ENCODE peak calls at places on chromosomes 5 and 9, in nine cellular contexts. One of them, this sample, is unnamed.

GRCh38 chr9:114403153-114403756 is 15.5 kb upstream of the AKNA start:
- DNase-seq in CD14-positive monocyte: no peak
- DNase-seq in HuH-7: no peak
- DNase-seq in fibroblast of mammary gland: no peak
- DNase-seq in uterus: no peak
- DNase-seq in HTR-8/SVneo: no peak
- DNase-seq in stimulated activated CD8-positive, alpha-beta memory T cell treated with anti-CD3 and anti-CD28 coated beads, Interleukin-2, amount 100 ng/mL, for 1 hour: no peak
- DNase-seq in COR-L47: no peak
- DNase-seq in KG1: no peak
- DNase-seq in this sample: no peak

GRCh38 chr9:33106372-33106771 is 29.9 kb upstream of the SMU1 start:
- DNase-seq in CD14-positive monocyte: no peak
- DNase-seq in HuH-7: no peak
- DNase-seq in fibroblast of mammary gland: no peak
- DNase-seq in uterus: no peak
- DNase-seq in HTR-8/SVneo: no peak
- DNase-seq in stimulated activated CD8-positive, alpha-beta memory T cell treated with anti-CD3 and anti-CD28 coated beads, Interleukin-2, amount 100 ng/mL, for 1 hour: no peak
- DNase-seq in COR-L47: no peak
- DNase-seq in KG1: no peak
- DNase-seq in this sample: no peak

GRCh38 chr5:133130387-133131118 is 78.7 kb downstream of the HSPA4 start:
- DNase-seq in CD14-positive monocyte: no peak
- DNase-seq in HuH-7: no peak
- DNase-seq in fibroblast of mammary gland: peak
- DNase-seq in uterus: no peak
- DNase-seq in HTR-8/SVneo: no peak
- DNase-seq in stimulated activated CD8-positive, alpha-beta memory T cell treated with anti-CD3 and anti-CD28 coated beads, Interleukin-2, amount 100 ng/mL, for 1 hour: no peak
- DNase-seq in COR-L47: no peak
- DNase-seq in KG1: no peak
- DNase-seq in this sample: no peak

GRCh38 chr9:136090768-136091581 is 4.1 kb downstream of the NACC2 start:
- DNase-seq in CD14-positive monocyte: no peak
- DNase-seq in HuH-7: no peak
- DNase-seq in fibroblast of mammary gland: no peak
- DNase-seq in uterus: peak
- DNase-seq in HTR-8/SVneo: no peak
- DNase-seq in stimulated activated CD8-positive, alpha-beta memory T cell treated with anti-CD3 and anti-CD28 coated beads, Interleukin-2, amount 100 ng/mL, for 1 hour: no peak
- DNase-seq in COR-L47: no peak
- DNase-seq in KG1: no peak
- DNase-seq in this sample: no peak

GRCh38 chr9:80320480-80320879 is 748.7 kb downstream of the TLE4 start:
- DNase-seq in CD14-positive monocyte: no peak
- DNase-seq in HuH-7: no peak
- DNase-seq in fibroblast of mammary gland: no peak
- DNase-seq in uterus: no peak
- DNase-seq in HTR-8/SVneo: no peak
- DNase-seq in stimulated activated CD8-positive, alpha-beta memory T cell treated with anti-CD3 and anti-CD28 coated beads, Interleukin-2, amount 100 ng/mL, for 1 hour: no peak
- DNase-seq in COR-L47: no peak
- DNase-seq in KG1: no peak
- DNase-seq in this sample: no peak

GRCh38 chr9:110143969-110144545 is 63.9 kb downstream of the C9orf152 start:
- DNase-seq in CD14-positive monocyte: no peak
- DNase-seq in HuH-7: no peak
- DNase-seq in fibroblast of mammary gland: no peak
- DNase-seq in uterus: no peak
- DNase-seq in HTR-8/SVneo: no peak
- DNase-seq in stimulated activated CD8-positive, alpha-beta memory T cell treated with anti-CD3 and anti-CD28 coated beads, Interleukin-2, amount 100 ng/mL, for 1 hour: no peak
- DNase-seq in COR-L47: no peak
- DNase-seq in KG1: no peak
- DNase-seq in this sample: no peak

GRCh38 chr9:126380447-126380846 is 53.8 kb downstream of the MVB12B start:
- DNase-seq in CD14-positive monocyte: no peak
- DNase-seq in HuH-7: no peak
- DNase-seq in fibroblast of mammary gland: no peak
- DNase-seq in uterus: no peak
- DNase-seq in HTR-8/SVneo: no peak
- DNase-seq in stimulated activated CD8-positive, alpha-beta memory T cell treated with anti-CD3 and anti-CD28 coated beads, Interleukin-2, amount 100 ng/mL, for 1 hour: no peak
- DNase-seq in COR-L47: no peak
- DNase-seq in KG1: no peak
- DNase-seq in this sample: no peak

GRCh38 chr9:36924071-36924470 is 110.0 kb downstream of the PAX5 start:
- DNase-seq in CD14-positive monocyte: no peak
- DNase-seq in HuH-7: no peak
- DNase-seq in fibroblast of mammary gland: peak
- DNase-seq in uterus: no peak
- DNase-seq in HTR-8/SVneo: peak
- DNase-seq in stimulated activated CD8-positive, alpha-beta memory T cell treated with anti-CD3 and anti-CD28 coated beads, Interleukin-2, amount 100 ng/mL, for 1 hour: no peak
- DNase-seq in COR-L47: peak
- DNase-seq in KG1: no peak
- DNase-seq in this sample: no peak

GRCh38 chr5:41751867-41752266 is 118.4 kb downstream of the OXCT1 start:
- DNase-seq in CD14-positive monocyte: no peak
- DNase-seq in HuH-7: no peak
- DNase-seq in fibroblast of mammary gland: no peak
- DNase-seq in uterus: no peak
- DNase-seq in HTR-8/SVneo: no peak
- DNase-seq in stimulated activated CD8-positive, alpha-beta memory T cell treated with anti-CD3 and anti-CD28 coated beads, Interleukin-2, amount 100 ng/mL, for 1 hour: no peak
- DNase-seq in COR-L47: no peak
- DNase-seq in KG1: no peak
- DNase-seq in this sample: no peak

GRCh38 chr9:74573792-74574191 is 76.7 kb downstream of the RORB start:
- DNase-seq in CD14-positive monocyte: no peak
- DNase-seq in HuH-7: no peak
- DNase-seq in fibroblast of mammary gland: peak
- DNase-seq in uterus: no peak
- DNase-seq in HTR-8/SVneo: no peak
- DNase-seq in stimulated activated CD8-positive, alpha-beta memory T cell treated with anti-CD3 and anti-CD28 coated beads, Interleukin-2, amount 100 ng/mL, for 1 hour: no peak
- DNase-seq in COR-L47: no peak
- DNase-seq in KG1: no peak
- DNase-seq in this sample: no peak

GRCh38 chr9:89684912-89685636 is 80.3 kb downstream of the GADD45G start:
- DNase-seq in CD14-positive monocyte: no peak
- DNase-seq in HuH-7: no peak
- DNase-seq in fibroblast of mammary gland: no peak
- DNase-seq in uterus: no peak
- DNase-seq in HTR-8/SVneo: no peak
- DNase-seq in stimulated activated CD8-positive, alpha-beta memory T cell treated with anti-CD3 and anti-CD28 coated beads, Interleukin-2, amount 100 ng/mL, for 1 hour: no peak
- DNase-seq in COR-L47: no peak
- DNase-seq in KG1: no peak
- DNase-seq in this sample: no peak

GRCh38 chr5:41621420-41621819 is 111.0 kb upstream of the PLCXD3 start:
- DNase-seq in CD14-positive monocyte: no peak
- DNase-seq in HuH-7: no peak
- DNase-seq in fibroblast of mammary gland: no peak
- DNase-seq in uterus: no peak
- DNase-seq in HTR-8/SVneo: no peak
- DNase-seq in stimulated activated CD8-positive, alpha-beta memory T cell treated with anti-CD3 and anti-CD28 coated beads, Interleukin-2, amount 100 ng/mL, for 1 hour: no peak
- DNase-seq in COR-L47: no peak
- DNase-seq in KG1: no peak
- DNase-seq in this sample: no peak

GRCh38 chr5:90020575-90021535 is 388.7 kb downstream of the CETN3 start:
- DNase-seq in CD14-positive monocyte: no peak
- DNase-seq in HuH-7: no peak
- DNase-seq in fibroblast of mammary gland: peak
- DNase-seq in uterus: no peak
- DNase-seq in HTR-8/SVneo: peak
- DNase-seq in stimulated activated CD8-positive, alpha-beta memory T cell treated with anti-CD3 and anti-CD28 coated beads, Interleukin-2, amount 100 ng/mL, for 1 hour: no peak
- DNase-seq in COR-L47: no peak
- DNase-seq in KG1: no peak
- DNase-seq in this sample: no peak

GRCh38 chr5:34833991-34834793 is 4.8 kb upstream of the TTC23L start:
- DNase-seq in CD14-positive monocyte: no peak
- DNase-seq in HuH-7: no peak
- DNase-seq in fibroblast of mammary gland: peak
- DNase-seq in uterus: no peak
- DNase-seq in HTR-8/SVneo: no peak
- DNase-seq in stimulated activated CD8-positive, alpha-beta memory T cell treated with anti-CD3 and anti-CD28 coated beads, Interleukin-2, amount 100 ng/mL, for 1 hour: no peak
- DNase-seq in COR-L47: no peak
- DNase-seq in KG1: no peak
- DNase-seq in this sample: no peak

GRCh38 chr9:2159521-2160417 is 144.6 kb downstream of the SMARCA2 start:
- DNase-seq in CD14-positive monocyte: no peak
- DNase-seq in HuH-7: no peak
- DNase-seq in fibroblast of mammary gland: peak
- DNase-seq in uterus: no peak
- DNase-seq in HTR-8/SVneo: no peak
- DNase-seq in stimulated activated CD8-positive, alpha-beta memory T cell treated with anti-CD3 and anti-CD28 coated beads, Interleukin-2, amount 100 ng/mL, for 1 hour: no peak
- DNase-seq in COR-L47: peak
- DNase-seq in KG1: peak
- DNase-seq in this sample: no peak

This sample was measured in activated CD4-positive, CD25-positive, alpha-beta regulatory T cell treated with anti-CD3 and anti-CD28 coated beads, Interleukin-2, amount 50 U/mL, for 16 hours.